ENCODE peak calls at places on chromosomes 12 and 14, in ten cellular contexts. J is endothelial cell; U is endodermal cell; B is left ventricle myocardium inferior; Q is CD8-positive, alpha-beta T cell; E is GM20000; L is RWPE2; P is HFFc6; X is RWPE1; R is BJ. Y is an unnamed sample.

GRCh38 chr14:21923820-21924219 is 250.2 kb upstream of the OR4E1 start:
- DNase-seq in B (no peak), L (no peak), Q (peak), U (no peak), J (no peak), E (no peak), R (no peak), P (no peak), X (no peak), Y (no peak)

GRCh38 chr14:45906257-45906656 is 653.3 kb upstream of the MIS18BP1 start:
- DNase-seq in R (no peak), J (no peak), E (no peak), X (no peak), L (no peak), P (no peak), U (no peak), Q (no peak), B (no peak), Y (no peak)

GRCh38 chr14:30993071-30993470 is 32.4 kb upstream of the AP4S1 start:
- DNase-seq in E (no peak), Q (no peak), L (no peak), B (no peak), P (no peak), U (no peak), X (no peak), J (no peak), R (no peak), Y (no peak)

GRCh38 chr14:90093942-90094595 is 32.3 kb downstream of the KCNK13 start:
- DNase-seq in X (peak), P (peak), L (no peak), Q (no peak), U (no peak), B (no peak), E (no peak), J (no peak), R (no peak), Y (no peak)

GRCh38 chr12:77007476-77007875 is 57.9 kb downstream of the E2F7 start:
- DNase-seq in P (no peak), E (no peak), Q (no peak), X (no peak), J (no peak), L (no peak), U (no peak), B (no peak), R (no peak), Y (peak)

GRCh38 chr14:92945959-92946846 is 23.3 kb downstream of the CHGA start:
- DNase-seq in B (peak), E (no peak), R (no peak), X (peak), P (no peak), U (no peak), Q (no peak), L (peak), J (no peak), Y (peak)

GRCh38 chr14:52694761-52695480 is 437 bp downstream of the ERO1A start:
- DNase-seq in U (peak), B (peak), X (peak), Q (peak), E (peak), L (peak), R (no peak), P (peak), J (peak), Y (no peak)

GRCh38 chr12:48422060-48422459 is 50.3 kb upstream of the ANP32D start:
- DNase-seq in U (no peak), P (no peak), L (no peak), J (no peak), B (no peak), Q (no peak), R (no peak), X (no peak), E (no peak), Y (no peak)

GRCh38 chr12:4089147-4089606 is 184.4 kb upstream of the CCND2 start:
- DNase-seq in X (no peak), U (no peak), J (no peak), Q (no peak), B (no peak), R (no peak), P (no peak), L (no peak), E (no peak), Y (no peak)

GRCh38 chr12:88298014-88298682 is 156.0 kb downstream of the TMTC3 start:
- DNase-seq in P (no peak), X (no peak), E (no peak), L (no peak), Q (no peak), U (no peak), R (no peak), B (no peak), J (no peak), Y (no peak)

GRCh38 chr12:26651566-26652188 is 181.3 kb downstream of the ITPR2 start:
- DNase-seq in Q (no peak), E (peak), X (peak), R (no peak), P (peak), J (peak), U (peak), L (no peak), B (no peak), Y (no peak)

GRCh38 chr12:23771230-23771949 is 178.1 kb downstream of the SOX5 start:
- DNase-seq in U (no peak), X (no peak), B (peak), E (no peak), Q (no peak), R (no peak), P (no peak), J (no peak), L (no peak), Y (no peak)

GRCh38 chr12:6430124-6430989 is 14.4 kb upstream of the CD27 start:
- DNase-seq in Q (no peak), R (peak), L (peak), E (no peak), X (peak), J (no peak), B (peak), U (peak), P (peak), Y (peak)

GRCh38 chr14:54866588-54866987 is 36.0 kb downstream of the GCH1 start:
- DNase-seq in U (no peak), B (no peak), L (no peak), Q (no peak), E (no peak), X (no peak), P (no peak), R (no peak), J (no peak), Y (no peak)

GRCh38 chr14:64191756-64192155 is 102.4 kb downstream of the ESR2 start:
- DNase-seq in E (no peak), P (peak), Q (no peak), J (no peak), B (no peak), U (no peak), X (peak), L (no peak), R (peak), Y (peak)

GRCh38 chr12:68769941-68770340 is 24.0 kb downstream of the SLC35E3 start:
- DNase-seq in Q (no peak), E (no peak), J (no peak), L (no peak), U (no peak), P (no peak), R (no peak), B (no peak), X (no peak), Y (no peak)

GRCh38 chr14:100429537-100429936 is 106.4 kb downstream of the SLC25A47 start:
- DNase-seq in U (no peak), Q (no peak), E (no peak), X (no peak), J (no peak), L (no peak), B (no peak), R (no peak), P (no peak), Y (no peak)

GRCh38 chr12:3047961-3048360 is 29.2 kb upstream of the TSPAN9 start:
- DNase-seq in J (peak), Q (no peak), P (no peak), L (no peak), B (peak), R (no peak), U (peak), E (no peak), X (no peak), Y (no peak)

GRCh38 chr12:107045186-107045585 is 48.2 kb downstream of the CRY1 start:
- DNase-seq in R (no peak), U (no peak), P (no peak), Q (no peak), L (no peak), X (no peak), E (no peak), J (no peak), B (no peak), Y (no peak)

GRCh38 chr12:117155278-117156060 is 34.8 kb downstream of the FBXO21 start:
- DNase-seq in X (peak), P (peak), L (peak), J (peak), E (peak), U (peak), Q (peak), B (peak), R (no peak), Y (no peak)

GRCh38 chr14:30417121-30417520 is 141.8 kb upstream of the G2E3 start:
- DNase-seq in X (peak), L (no peak), B (no peak), R (no peak), U (no peak), E (no peak), J (no peak), Q (no peak), P (no peak), Y (no peak)

GRCh38 chr12:42737364-42737763 is 147.8 kb upstream of the PRICKLE1 start:
- DNase-seq in U (no peak), X (no peak), R (no peak), L (no peak), J (no peak), Q (no peak), B (no peak), P (no peak), E (no peak), Y (no peak)

GRCh38 chr12:49949124-49949845 is 1.3 kb upstream of the AQP2 start:
- DNase-seq in P (no peak), B (no peak), Q (no peak), X (no peak), R (no peak), U (peak), E (no peak), J (no peak), L (peak), Y (no peak)

GRCh38 chr14:94439453-94440057 is 13.0 kb downstream of the SERPINA11 start:
- DNase-seq in P (no peak), J (no peak), U (no peak), B (no peak), R (no peak), Q (no peak), X (no peak), E (no peak), L (no peak), Y (no peak)

GRCh38 chr14:24298892-24299254 is 707 bp downstream of the DHRS1 start:
- DNase-seq in B (no peak), L (peak), U (peak), Q (no peak), X (peak), P (peak), R (no peak), J (no peak), E (no peak), Y (no peak)

GRCh38 chr12:53674977-53675700 is 744 bp downstream of the ATP5MC2 start:
- DNase-seq in Q (no peak), X (peak), B (no peak), J (no peak), P (no peak), L (no peak), U (no peak), R (no peak), E (no peak), Y (no peak)

GRCh38 chr12:105852958-105853357 is 285.8 kb downstream of the NUAK1 start:
- DNase-seq in U (no peak), L (no peak), B (peak), R (no peak), P (no peak), J (no peak), X (no peak), E (no peak), Q (no peak), Y (no peak)

GRCh38 chr14:94473666-94474410 is 2.2 kb downstream of the SERPINA9 start:
- DNase-seq in X (no peak), E (no peak), J (no peak), P (no peak), L (peak), R (no peak), U (no peak), B (no peak), Q (no peak), Y (no peak)

GRCh38 chr12:45166056-45166455 is 49.8 kb upstream of the ANO6 start:
- DNase-seq in R (no peak), J (no peak), X (no peak), E (no peak), L (no peak), Q (no peak), B (no peak), P (peak), U (no peak), Y (no peak)

GRCh38 chr14:64208261-64208660 is 85.9 kb downstream of the ESR2 start:
- DNase-seq in L (no peak), P (no peak), U (no peak), Q (no peak), E (no peak), R (no peak), J (no peak), B (no peak), X (no peak), Y (no peak)

GRCh38 chr14:71452535-71452934 is 479.7 kb upstream of the RGS6 start:
- DNase-seq in U (no peak), L (no peak), X (no peak), J (no peak), B (no peak), P (no peak), Q (no peak), E (no peak), R (no peak), Y (no peak)

GRCh38 chr14:72478397-72479025 is 415.4 kb downstream of the DPF3 start:
- DNase-seq in U (no peak), X (no peak), E (no peak), P (no peak), J (no peak), L (no peak), Q (no peak), R (no peak), B (no peak), Y (no peak)

GRCh38 chr14:72476657-72477499 is 417.0 kb downstream of the DPF3 start:
- DNase-seq in U (peak), E (peak), R (peak), P (peak), J (no peak), L (no peak), B (peak), Q (peak), X (peak), Y (peak)

GRCh38 chr14:72471346-72471745 is 422.6 kb downstream of the DPF3 start:
- DNase-seq in B (no peak), P (no peak), L (no peak), E (no peak), R (no peak), U (no peak), Q (no peak), J (no peak), X (no peak), Y (no peak)

GRCh38 chr14:72472845-72473244 is 421.1 kb downstream of the DPF3 start:
- DNase-seq in Q (no peak), X (no peak), U (no peak), J (no peak), R (no peak), P (no peak), L (no peak), E (no peak), B (no peak), Y (no peak)
- TF ChIP-seq CTCF in Q (no peak), X (no peak), U (peak), J (peak), R (no peak), P (peak), L (peak), E (no peak), B (no peak), Y (no peak)

GRCh38 chr12:75852143-75852542 is 179.4 kb downstream of the PHLDA1 start:
- DNase-seq in R (no peak), X (peak), Q (no peak), U (no peak), J (no peak), B (no peak), E (no peak), L (no peak), P (peak), Y (no peak)

GRCh38 chr12:75853621-75854020 is 178.0 kb downstream of the PHLDA1 start:
- DNase-seq in L (no peak), Q (no peak), P (no peak), R (no peak), B (no peak), X (no peak), E (no peak), U (no peak), J (no peak), Y (no peak)

GRCh38 chr12:75854681-75855309 is 176.8 kb downstream of the PHLDA1 start:
- DNase-seq in L (no peak), P (peak), X (no peak), U (no peak), B (no peak), E (no peak), Q (no peak), R (peak), J (no peak), Y (peak)

GRCh38 chr12:75850751-75851462 is 180.7 kb downstream of the PHLDA1 start:
- DNase-seq in R (peak), J (no peak), B (no peak), X (peak), U (peak), P (peak), L (no peak), Q (no peak), E (no peak), Y (no peak)

GRCh38 chr12:75852956-75853355 is 178.6 kb downstream of the PHLDA1 start:
- DNase-seq in Q (no peak), L (no peak), R (no peak), B (no peak), E (no peak), J (no peak), P (no peak), U (no peak), X (no peak), Y (no peak)
- TF ChIP-seq CTCF in Q (no peak), L (no peak), R (no peak), B (no peak), E (no peak), J (no peak), P (no peak), U (no peak), X (no peak), Y (no peak)

GRCh38 chr14:58641509-58641908 is 3.7 kb downstream of the DACT1 start:
- DNase-seq in X (no peak), J (no peak), R (no peak), U (no peak), B (no peak), P (no peak), E (no peak), Q (no peak), L (no peak), Y (no peak)
- TF ChIP-seq CTCF in X (no peak), J (peak), R (no peak), U (peak), B (no peak), P (peak), E (no peak), Q (no peak), L (peak), Y (no peak)

GRCh38 chr14:75793806-75794205 is 132.8 kb downstream of the TTLL5 start:
- DNase-seq in R (no peak), L (no peak), U (no peak), E (no peak), P (no peak), B (no peak), X (no peak), Q (no peak), J (no peak), Y (no peak)
- TF ChIP-seq CTCF in R (no peak), L (peak), U (peak), E (no peak), P (peak), B (peak), X (no peak), Q (no peak), J (no peak), Y (no peak)

GRCh38 chr12:125773033-125773432 is 707.8 kb downstream of the AACS start:
- DNase-seq in E (peak), P (no peak), U (peak), J (no peak), B (no peak), Q (no peak), L (no peak), R (no peak), X (peak), Y (no peak)
- TF ChIP-seq CTCF in E (peak), P (peak), U (peak), J (peak), B (peak), Q (no peak), L (peak), R (no peak), X (peak), Y (no peak)

GRCh38 chr12:108732489-108732888 is 1.2 kb upstream of the CORO1C start:
- DNase-seq in E (no peak), L (no peak), B (no peak), P (no peak), R (no peak), J (no peak), Q (no peak), U (no peak), X (no peak), Y (no peak)

GRCh38 chr12:108730337-108731104 is 797 bp downstream of the CORO1C start:
- DNase-seq in U (peak), L (peak), P (peak), R (no peak), E (peak), B (peak), X (peak), Q (peak), J (peak), Y (peak)

GRCh38 chr12:108733132-108733531 is 1.8 kb upstream of the CORO1C start:
- DNase-seq in L (no peak), B (no peak), U (no peak), J (no peak), R (no peak), E (no peak), X (no peak), Q (no peak), P (no peak), Y (no peak)

GRCh38 chr12:108731105-108731865 is at the start of gene CORO1C:
- DNase-seq in B (peak), X (peak), U (peak), J (peak), Q (peak), E (peak), R (peak), L (peak), P (peak), Y (peak)

GRCh38 chr12:108731866-108732461 is 646 bp upstream of the CORO1C start:
- DNase-seq in L (peak), U (peak), J (peak), E (peak), R (peak), B (peak), Q (peak), P (peak), X (peak), Y (peak)
- TF ChIP-seq CTCF in L (peak), U (no peak), J (no peak), E (no peak), R (no peak), B (no peak), Q (no peak), P (peak), X (peak), Y (no peak)

DNA sequence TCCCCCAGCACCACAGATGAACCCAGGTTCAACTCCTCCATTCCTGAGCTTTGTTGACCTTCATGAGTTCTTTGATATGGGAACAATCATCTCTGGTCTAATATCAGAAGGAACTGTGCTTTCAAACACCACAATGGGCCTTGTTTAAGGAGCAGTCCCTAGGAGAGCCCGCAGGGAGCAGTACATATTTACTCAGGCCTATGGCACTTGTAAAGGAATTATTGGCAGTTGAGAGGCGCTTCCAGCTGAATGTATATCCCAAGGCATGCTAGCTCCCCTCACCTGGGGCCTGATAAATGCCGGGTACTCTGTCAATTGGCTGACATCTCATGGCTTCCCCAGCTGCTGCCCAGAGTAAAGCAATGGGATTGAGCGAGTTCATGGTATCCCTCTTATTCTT is 76.2 kb downstream of the ZFP36L1 start:
- DNase-seq in R (no peak), P (no peak), J (no peak), L (no peak), U (peak), E (no peak), X (no peak), B (no peak), Q (no peak), Y (no peak)
- TF ChIP-seq CTCF in R (no peak), P (no peak), J (no peak), L (no peak), U (peak), E (no peak), X (no peak), B (no peak), Q (no peak), Y (no peak)

DNA sequence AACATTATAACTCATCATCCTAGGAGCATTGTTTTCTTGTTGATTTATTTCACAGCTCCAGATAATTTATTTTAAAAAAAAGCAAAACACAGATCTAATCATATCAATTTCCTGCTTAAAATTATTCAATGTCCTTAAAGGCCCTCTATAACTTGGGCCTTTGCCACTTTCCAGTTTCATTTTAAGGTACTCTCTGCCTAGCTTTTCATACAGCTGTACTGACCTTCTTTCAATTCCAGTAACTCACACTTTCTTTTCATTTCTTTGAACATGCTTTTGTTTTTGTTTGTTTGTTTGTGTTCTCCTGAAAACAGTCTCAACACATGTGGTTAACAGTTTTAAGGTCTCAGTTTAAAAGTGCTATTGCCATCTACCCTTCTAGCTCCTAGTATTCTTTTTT is 281.9 kb downstream of the ACSS3 start:
- DNase-seq in R (no peak), Q (no peak), L (no peak), X (no peak), B (no peak), U (no peak), J (no peak), P (no peak), E (no peak), Y (no peak)
- TF ChIP-seq CTCF in R (no peak), Q (no peak), L (no peak), X (no peak), B (no peak), U (no peak), J (no peak), P (no peak), E (no peak), Y (no peak)

GRCh38 chr12:125340791-125341190 is 275.6 kb downstream of the AACS start:
- DNase-seq in P (peak), X (no peak), U (peak), J (no peak), L (no peak), R (peak), B (peak), Q (no peak), E (no peak), Y (peak)
- TF ChIP-seq CTCF in P (no peak), X (no peak), U (peak), J (no peak), L (no peak), R (no peak), B (peak), Q (no peak), E (no peak), Y (no peak)

Y was measured in AG09319.